ENCODE peak calls at places on chromosomes 12 and 14, in nine cellular contexts. C, J, A, L, V, O, F, T and H are unnamed samples.

GRCh38 chr14:30600907-30601578 is 21.1 kb upstream of the SCFD1 start:
- DNase-seq in A (no peak), O (no peak), C (no peak), L (no peak), F (no peak), T (no peak), V (no peak), J (no peak), H (no peak)

GRCh38 chr12:118344829-118345228 is 27.9 kb downstream of the TAOK3 start:
- DNase-seq in L (no peak), C (no peak), V (no peak), A (no peak), T (no peak), J (no peak), F (no peak), O (no peak), H (no peak)

GRCh38 chr12:113310489-113310888 is 24.4 kb downstream of the SLC8B1 start:
- DNase-seq in L (no peak), C (no peak), J (no peak), V (no peak), O (no peak), A (no peak), T (no peak), F (peak), H (no peak)

GRCh38 chr12:104360988-104361707 is 57.6 kb downstream of the EID3 start:
- DNase-seq in C (no peak), J (no peak), O (no peak), A (no peak), V (no peak), T (no peak), F (peak), L (no peak), H (no peak)

GRCh38 chr12:72072613-72073212 is 134.1 kb downstream of the TPH2 start:
- DNase-seq in V (no peak), T (no peak), F (no peak), C (no peak), A (no peak), L (no peak), J (no peak), O (no peak), H (no peak)

GRCh38 chr12:26690601-26691000 is 142.4 kb downstream of the ITPR2 start:
- DNase-seq in L (no peak), J (no peak), C (no peak), O (no peak), F (no peak), A (no peak), V (no peak), T (no peak), H (no peak)

GRCh38 chr12:26830358-26830757 is 2.6 kb downstream of the ITPR2 start:
- DNase-seq in F (no peak), A (no peak), T (no peak), J (no peak), C (no peak), L (no peak), V (no peak), O (no peak), H (no peak)

GRCh38 chr12:131795688-131796410 is 32.3 kb upstream of the MMP17 start:
- DNase-seq in C (no peak), L (no peak), V (no peak), J (no peak), A (peak), O (no peak), F (no peak), T (no peak), H (no peak)

GRCh38 chr14:95294834-95295599 is 24.7 kb downstream of the CLMN start:
- DNase-seq in J (no peak), F (peak), A (no peak), V (no peak), L (no peak), C (peak), O (no peak), T (no peak), H (no peak)

GRCh38 chr12:107223816-107224215 is 130.5 kb upstream of the CRY1 start:
- DNase-seq in O (no peak), T (no peak), C (peak), L (no peak), J (no peak), V (no peak), A (no peak), F (peak), H (no peak)
- TF ChIP-seq CTCF in O (no peak), T (no peak), C (no peak), L (no peak), J (no peak), V (no peak), A (no peak), F (no peak), H (no peak)

GRCh38 chr14:24150061-24150460 is 2.8 kb downstream of the RNF31 start:
- DNase-seq in O (no peak), F (no peak), A (no peak), J (no peak), L (no peak), V (no peak), C (no peak), T (no peak), H (no peak)

GRCh38 chr14:24149302-24149969 is 2.1 kb downstream of the RNF31 start:
- DNase-seq in T (no peak), O (no peak), A (no peak), J (no peak), L (no peak), V (no peak), C (no peak), F (no peak), H (no peak)

GRCh38 chr14:24150567-24150966 is 3.3 kb downstream of the RNF31 start:
- DNase-seq in L (no peak), A (no peak), V (no peak), C (no peak), F (no peak), J (no peak), T (no peak), O (no peak), H (no peak)

GRCh38 chr14:24150993-24151392 is 3.7 kb downstream of the RNF31 start:
- DNase-seq in F (no peak), V (no peak), O (no peak), J (no peak), C (no peak), T (no peak), A (no peak), L (no peak), H (no peak)

DNA sequence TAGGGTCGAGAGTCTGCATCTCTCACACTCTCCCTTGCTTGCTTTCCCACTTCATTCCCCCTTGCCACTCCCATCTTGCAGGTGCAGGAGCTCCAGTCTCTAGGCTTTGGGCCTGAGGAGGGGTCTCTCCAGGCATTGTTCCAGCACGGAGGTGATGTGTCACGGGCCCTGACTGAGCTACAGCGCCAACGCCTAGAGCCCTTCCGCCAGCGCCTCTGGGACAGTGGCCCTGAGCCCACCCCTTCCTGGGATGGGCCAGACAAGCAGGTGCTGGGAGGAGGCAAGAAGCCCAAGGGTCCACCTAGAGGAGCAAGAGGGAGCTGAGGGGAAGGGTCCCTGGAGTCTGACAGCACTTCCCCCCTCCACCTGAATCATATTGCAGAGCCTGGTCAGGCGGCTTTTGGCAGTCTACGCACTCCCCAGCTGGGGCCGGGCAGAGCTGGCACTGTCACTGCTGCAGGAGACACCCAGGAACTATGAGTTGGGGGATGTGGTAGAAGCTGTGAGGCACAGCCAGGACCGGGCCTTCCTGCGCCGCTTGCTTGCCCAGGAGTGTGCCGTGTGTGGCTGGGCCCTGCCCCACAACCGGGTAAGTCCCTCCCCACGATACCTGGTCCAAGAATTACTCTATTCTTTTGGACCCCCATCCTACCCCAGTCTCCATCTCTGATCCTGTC is 4.2 kb downstream of the RNF31 start:
- DNase-seq in V (no peak), A (no peak), J (no peak), C (no peak), F (no peak), L (no peak), O (no peak), T (no peak), H (no peak)
- TF ChIP-seq CTCF in V (no peak), A (no peak), J (no peak), C (no peak), F (no peak), L (no peak), O (no peak), T (no peak), H (no peak)

GRCh38 chr12:14510574-14510973 is 57.1 kb downstream of the PLBD1 start:
- DNase-seq in C (no peak), F (no peak), J (no peak), T (no peak), V (no peak), O (no peak), L (no peak), A (no peak), H (no peak)

GRCh38 chr12:14514946-14515345 is 52.7 kb downstream of the PLBD1 start:
- DNase-seq in C (peak), T (no peak), F (no peak), L (no peak), J (no peak), V (no peak), A (no peak), O (no peak), H (no peak)

DNA sequence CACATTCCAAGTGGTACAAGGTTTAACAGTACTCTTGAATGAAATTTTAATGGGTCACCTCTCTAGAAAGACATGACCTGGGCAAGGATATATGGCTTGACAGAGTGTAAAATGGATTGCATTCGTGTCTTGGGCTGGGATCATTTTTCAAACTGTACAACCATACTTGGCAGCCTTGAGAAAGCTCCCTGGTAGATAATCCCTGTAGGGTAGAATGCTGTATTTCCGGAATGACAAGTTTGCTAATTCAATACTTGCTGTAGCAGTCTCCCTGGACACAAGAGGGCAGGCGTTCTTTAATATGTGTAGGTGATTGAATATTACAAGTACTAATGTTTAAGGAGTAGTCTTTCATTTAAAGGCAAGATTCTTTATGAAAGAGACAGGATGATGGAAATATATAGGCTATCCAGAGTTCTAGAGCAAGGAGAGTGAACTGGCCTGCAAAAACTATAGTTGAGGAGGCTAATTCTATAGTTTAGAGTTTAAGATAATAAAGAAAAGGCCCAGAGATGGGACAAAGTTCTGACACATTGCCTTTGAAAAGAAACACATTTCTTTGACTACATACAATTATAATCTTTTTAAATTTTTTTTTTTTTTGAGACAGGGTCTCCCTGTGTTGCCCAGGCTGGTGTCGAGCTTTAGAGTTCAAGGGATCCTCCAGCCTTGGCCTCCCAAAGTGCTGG is 53.4 kb downstream of the PLBD1 start:
- DNase-seq in C (peak), T (no peak), L (no peak), O (no peak), F (peak), A (no peak), J (no peak), V (no peak), H (peak)
- TF ChIP-seq CTCF in C (peak), T (peak), L (peak), O (no peak), F (peak), A (peak), J (no peak), V (no peak), H (peak)

GRCh38 chr14:73723799-73724621 is 9.8 kb upstream of the PNMA1 start:
- DNase-seq in O (no peak), F (peak), C (peak), J (no peak), L (peak), V (no peak), A (peak), T (peak), H (peak)
- TF ChIP-seq CTCF in O (no peak), F (peak), C (peak), J (no peak), L (no peak), V (peak), A (no peak), T (peak), H (peak)

GRCh38 chr14:55440385-55440784 is at the start of gene TBPL2:
- DNase-seq in L (no peak), V (no peak), A (no peak), J (no peak), C (no peak), T (no peak), F (no peak), O (no peak), H (no peak)
- TF ChIP-seq CTCF in L (no peak), V (no peak), A (no peak), J (no peak), C (no peak), T (peak), F (peak), O (no peak), H (peak)

GRCh38 chr12:19572920-19573558 is 133.7 kb downstream of the AEBP2 start:
- DNase-seq in F (peak), A (no peak), J (peak), V (no peak), C (peak), O (no peak), L (no peak), T (no peak), H (peak)
- TF ChIP-seq CTCF in F (peak), A (peak), J (peak), V (peak), C (peak), O (no peak), L (no peak), T (peak), H (peak)

GRCh38 chr12:54725233-54725843 is 77.2 kb upstream of the DCD start:
- DNase-seq in F (peak), L (no peak), V (no peak), T (no peak), A (no peak), J (no peak), C (peak), O (no peak), H (peak)
- TF ChIP-seq CTCF in F (peak), L (no peak), V (peak), T (peak), A (peak), J (peak), C (peak), O (peak), H (peak)